ENCODE peak calls at places on chromosome 15, in five cellular contexts. F is cardiac muscle cell; T is CD8-positive, alpha-beta T cell; I is kidney; P is Peyer's patch. B is an unnamed sample.

GRCh38 chr15:69880616-69881309 is 217.0 kb downstream of the TLE3 start:
- DNase-seq in P (no peak), I (no peak), T (no peak), F (no peak), B (no peak)

GRCh38 chr15:41233367-41233771 is 2.3 kb downstream of the CHP1 start:
- DNase-seq in I (no peak), F (no peak), T (no peak), P (no peak), B (no peak)

GRCh38 chr15:41559489-41560177 is 621 bp downstream of the TYRO3 start:
- DNase-seq in P (no peak), T (no peak), F (no peak), I (peak; percentile 77), B (peak; percentile 31)

GRCh38 chr15:67178569-67179210 is 75.8 kb downstream of the AAGAB start:
- DNase-seq in T (no peak), F (peak; percentile 81), P (peak; percentile 39), I (peak; percentile 47), B (no peak)

GRCh38 chr15:57923311-57923710 is 142.2 kb downstream of the ALDH1A2 start:
- DNase-seq in P (no peak), F (no peak), I (no peak), T (no peak), B (peak; percentile 32)

GRCh38 chr15:48965972-48966371 is 2.3 kb upstream of the SHC4 start:
- DNase-seq in F (no peak), T (no peak), I (no peak), P (no peak), B (no peak)

GRCh38 chr15:99414755-99415731 is 150.7 kb upstream of the MEF2A start:
- DNase-seq in I (no peak), P (no peak), T (no peak), F (no peak), B (no peak)

GRCh38 chr15:101267320-101268104 is 9.8 kb downstream of the SELENOS start:
- DNase-seq in I (no peak), P (no peak), T (no peak), F (no peak), B (peak; percentile 70)

GRCh38 chr15:91655891-91656290 is 197.6 kb upstream of the SLCO3A1 start:
- DNase-seq in T (no peak), I (no peak), P (no peak), F (no peak), B (no peak)

GRCh38 chr15:52509500-52510244 is 19.0 kb downstream of the MYO5A start:
- DNase-seq in I (no peak), P (no peak), F (no peak), T (no peak), B (no peak)
- H3K4me1 ChIP-seq in I (no peaks in the 10 kb centered on the region), P (no peaks in the 10 kb centered on the region), F (no peaks in the 10 kb centered on the region), T (no peaks in the 10 kb centered on the region), B (no peaks in the 10 kb centered on the region)

GRCh38 chr15:64216722-64217428 is 54.1 kb upstream of the PPIB start:
- DNase-seq in P (no peak), T (no peak), I (no peak), F (peak; percentile 30), B (peak; percentile 44)
- H3K4me3 ChIP-seq in P (no peak overlapping the region), T (no peak overlapping the region), I (no peak overlapping the region), F (no peak overlapping the region), B (no peak overlapping the region)

GRCh38 chr15:27669641-27670040 is 429.5 kb downstream of the OCA2 start:
- DNase-seq in T (no peak), F (no peak), I (no peak), P (no peak), B (no peak)
- H3K4me1 ChIP-seq in T (no peaks in the 10 kb centered on the region), F (no peaks in the 10 kb centered on the region), I (peaks cover 3% of the 10 kb centered on the region), P (no peaks in the 10 kb centered on the region), B (no peaks in the 10 kb centered on the region)

GRCh38 chr15:62726461-62726860 is 316.1 kb upstream of the TPM1 start:
- DNase-seq in F (no peak), T (no peak), P (no peak), I (no peak), B (no peak)

GRCh38 chr15:62719316-62719715 is 323.2 kb upstream of the TPM1 start:
- DNase-seq in I (no peak), F (no peak), T (no peak), P (no peak), B (no peak)

GRCh38 chr15:62727501-62727900 is 315.0 kb upstream of the TPM1 start:
- DNase-seq in I (no peak), T (no peak), F (no peak), P (no peak), B (no peak)

GRCh38 chr15:62717496-62717895 is 325.1 kb upstream of the TPM1 start:
- DNase-seq in F (no peak), T (no peak), P (no peak), I (no peak), B (no peak)

DNA sequence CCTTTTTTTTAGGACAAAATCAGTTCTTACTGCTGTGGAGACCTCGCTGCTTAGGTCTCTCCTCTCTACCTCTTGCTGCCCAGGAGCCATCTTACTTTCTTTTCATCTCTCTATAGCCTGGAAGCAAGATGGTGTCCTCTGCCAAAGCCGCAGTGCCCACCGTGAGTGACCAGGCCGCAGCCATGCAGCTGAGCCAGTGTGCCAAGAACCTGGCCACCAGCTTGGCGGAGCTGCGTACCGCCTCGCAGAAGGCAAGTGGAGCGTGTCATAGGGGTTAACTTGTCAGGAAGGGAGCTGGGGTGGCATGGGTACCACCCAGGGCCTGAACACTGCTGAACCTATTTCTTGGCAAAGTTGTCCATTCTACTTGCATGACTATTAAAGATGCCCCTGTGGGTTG is 320.3 kb upstream of the TPM1 start:
- DNase-seq in F (no peak), I (no peak), T (no peak), P (no peak), B (no peak)
- H3K4me3 ChIP-seq in F (no peak overlapping the region), I (no peak overlapping the region), T (no peak overlapping the region), P (no peak overlapping the region), B (no peak overlapping the region)

GRCh38 chr15:81002004-81002253 is 1.2 kb downstream of the TLNRD1 start:
- DNase-seq in F (no peak), I (no peak), P (no peak), T (no peak), B (no peak)
- H3K4me1 ChIP-seq in F (no peaks in the 10 kb centered on the region), I (peaks cover 17% of the 10 kb centered on the region), P (peaks cover 24% of the 10 kb centered on the region), T (peaks cover 42% of the 10 kb centered on the region), B (peaks cover 50% of the 10 kb centered on the region)

GRCh38 chr15:68295430-68295829 is 17.9 kb downstream of the FEM1B start:
- DNase-seq in P (no peak), F (no peak), T (no peak), I (no peak), B (no peak)

GRCh38 chr15:68290715-68291114 is 13.2 kb downstream of the FEM1B start:
- DNase-seq in I (no peak), P (no peak), T (no peak), F (no peak), B (no peak)

GRCh38 chr15:68289621-68290352 is 12.2 kb downstream of the FEM1B start:
- DNase-seq in T (no peak), F (no peak), I (no peak), P (no peak), B (no peak)

GRCh38 chr15:68292157-68292781 is 14.7 kb downstream of the FEM1B start:
- DNase-seq in T (no peak), F (no peak), P (no peak), I (no peak), B (no peak)

DNA sequence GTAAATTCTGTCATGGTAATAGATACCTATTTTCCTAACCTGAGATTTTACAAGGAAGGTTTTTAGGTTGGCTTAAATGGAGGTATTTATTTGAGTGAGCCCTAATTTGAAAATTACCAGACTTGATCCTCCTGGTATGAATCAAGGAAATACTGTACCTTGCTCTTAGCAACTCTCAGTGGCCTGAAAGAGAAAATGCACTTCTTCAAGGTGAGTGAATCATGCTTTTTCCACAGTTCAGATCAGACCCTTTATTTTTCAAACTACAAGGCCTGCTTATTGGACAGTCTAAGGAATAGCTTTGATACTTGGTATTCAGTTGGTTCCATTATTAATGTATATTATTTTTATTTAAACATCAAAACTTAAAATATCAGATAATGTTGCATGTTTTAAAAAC is 15.4 kb downstream of the FEM1B start:
- DNase-seq in F (no peak), T (no peak), I (no peak), P (no peak), B (no peak)
- H3K4me3 ChIP-seq in F (no peak overlapping the region), T (no peak overlapping the region), I (no peak overlapping the region), P (no peak overlapping the region), B (no peak overlapping the region)

GRCh38 chr15:39239562-39239961 is 341.3 kb upstream of the THBS1 start:
- DNase-seq in F (no peak), I (no peak), P (no peak), T (no peak), B (no peak)

GRCh38 chr15:39232512-39232911 is 348.4 kb upstream of the THBS1 start:
- DNase-seq in I (no peak), P (no peak), T (no peak), F (no peak), B (no peak)

GRCh38 chr15:39236375-39236774 is 344.5 kb upstream of the THBS1 start:
- DNase-seq in F (no peak), I (no peak), P (no peak), T (no peak), B (no peak)

GRCh38 chr15:39238443-39238842 is 342.4 kb upstream of the THBS1 start:
- DNase-seq in F (no peak), P (no peak), T (no peak), I (no peak), B (no peak)

GRCh38 chr15:39235084-39235795 is 345.6 kb upstream of the THBS1 start:
- DNase-seq in T (no peak), P (no peak), F (no peak), I (no peak), B (no peak)
- H3K4me1 ChIP-seq in T (no peaks in the 10 kb centered on the region), P (no peaks in the 10 kb centered on the region), F (no peaks in the 10 kb centered on the region), I (no peaks in the 10 kb centered on the region), B (peaks cover 7% of the 10 kb centered on the region)

GRCh38 chr15:63501256-63502089 is 2.9 kb upstream of the USP3 start:
- DNase-seq in P (peak; percentile 82), T (no peak), I (peak; percentile 94), F (peak; percentile 37), B (peak; percentile 74)

GRCh38 chr15:63499611-63500010 is 4.8 kb upstream of the USP3 start:
- DNase-seq in T (no peak), I (no peak), P (no peak), F (no peak), B (no peak)

GRCh38 chr15:63498815-63499549 is 5.4 kb upstream of the USP3 start:
- DNase-seq in T (no peak), P (no peak), F (no peak), I (no peak), B (no peak)

GRCh38 chr15:63502137-63502801 is 2.1 kb upstream of the USP3 start:
- DNase-seq in F (no peak), T (no peak), I (no peak), P (peak; percentile 57), B (peak; percentile 56)

GRCh38 chr15:63500265-63501250 is 3.8 kb upstream of the USP3 start:
- DNase-seq in P (peak; percentile 73), I (no peak), F (no peak), T (no peak), B (peak; percentile 76)
- H3K4me3 ChIP-seq in P (peak overlapping the region; percentile 38), I (peak overlapping the region; percentile 53), F (no peak overlapping the region), T (no peak overlapping the region), B (no peak overlapping the region)

B was measured in body of pancreas.